ENCODE peak calls at places on chromosomes 3 and 15, in seven cellular contexts. O is memory B cell; E is aorta; W is cardiac muscle cell; R is activated CD4-positive, alpha-beta T cell treated with anti-CD3 and anti-CD28 coated beads, Interleukin-2, amount 50 U/mL, for 24 hours; N is heart right ventricle; J is foreskin melanocyte. M is an unnamed sample.

GRCh38 chr15:88704791-88705768 is 66.3 kb downstream of the ISG20 start:
- DNase-seq in O (no peak), E (peak; percentile 89), W (peak; percentile 37), R (no peak), N (peak; percentile 49), J (no peak), M (peak; percentile 72)

GRCh38 chr3:47324278-47324865 is 41.6 kb downstream of the KLHL18 start:
- DNase-seq in O (peak; percentile 47), E (peak; percentile 51), W (peak; percentile 82), R (no peak), N (peak; percentile 77), J (peak; percentile 59), M (peak; percentile 89)

GRCh38 chr3:126156468-126156867 is 23.9 kb downstream of the ALDH1L1 start:
- DNase-seq in O (no peak), E (no peak), W (no peak), R (no peak), N (no peak), J (no peak), M (no peak)

GRCh38 chr3:123094492-123094891 is 27.7 kb downstream of the PDIA5 start:
- DNase-seq in O (no peak), E (no peak), W (peak; percentile 35), R (no peak), N (no peak), J (no peak), M (no peak)

GRCh38 chr3:133413166-133414020 is 13.5 kb downstream of the BFSP2 start:
- DNase-seq in O (no peak), E (peak; percentile 6), W (peak; percentile 29), R (no peak), N (no peak), J (peak; percentile 78), M (peak; percentile 58)

GRCh38 chr3:187136936-187137335 is 2.4 kb downstream of the RPL39L start:
- DNase-seq in O (no peak), E (no peak), W (no peak), R (no peak), N (no peak), J (no peak), M (no peak)

GRCh38 chr3:184160456-184160855 is 5.3 kb downstream of the DVL3 start:
- DNase-seq in O (no peak), E (no peak), W (no peak), R (no peak), N (no peak), J (peak; percentile 41), M (no peak)

GRCh38 chr3:4147719-4148118 is 155.4 kb upstream of the SETMAR start:
- DNase-seq in O (no peak), E (no peak), W (no peak), R (no peak), N (no peak), J (no peak), M (no peak)

GRCh38 chr15:64767203-64767602 is 8.2 kb downstream of the RBPMS2 start:
- DNase-seq in O (no peak), E (no peak), W (no peak), R (no peak), N (no peak), J (no peak), M (no peak)

GRCh38 chr15:60945196-60945595 is 283.9 kb downstream of the RORA start:
- DNase-seq in O (no peak), E (peak; percentile 81), W (no peak), R (no peak), N (peak; percentile 75), J (no peak), M (no peak)

GRCh38 chr3:187750041-187750512 is 4.8 kb upstream of the BCL6 start:
- DNase-seq in O (no peak), E (no peak), W (peak; percentile 74), R (no peak), N (peak; percentile 34), J (no peak), M (peak; percentile 89)

GRCh38 chr3:165389064-165389463 is 192.9 kb upstream of the SLITRK3 start:
- DNase-seq in O (no peak), E (no peak), W (no peak), R (no peak), N (peak; percentile 9), J (peak; percentile 43), M (no peak)

M was measured in hepatocyte.